ENCODE peak calls at places on chromosomes 1 and 21, in six cellular contexts. H is tibial artery; L is neural progenitor cell; X is BJ; A is CD8-positive, alpha-beta memory T cell; G is testis. F is an unnamed sample.

GRCh38 chr1:70353641-70354331 is 736 bp downstream of the ANKRD13C start:
- DNase-seq in X (no peak), G (peak; percentile 58), H (no peak), L (peak; percentile 38), A (no peak), F (no peak)

GRCh38 chr1:94942171-94943128 is 15.5 kb upstream of the CNN3 start:
- DNase-seq in A (no peak), L (no peak), X (no peak), G (no peak), H (no peak), F (no peak)

GRCh38 chr1:188058801-188059200 is 1230.1 kb downstream of the PLA2G4A start:
- DNase-seq in L (no peak), H (no peak), A (no peak), G (no peak), X (no peak), F (no peak)

GRCh38 chr1:116940809-116941640 is 31.3 kb downstream of the PTGFRN start:
- DNase-seq in G (no peak), L (no peak), H (no peak), X (no peak), A (no peak), F (no peak)

GRCh38 chr1:78427506-78427905 is 63.3 kb upstream of the PTGFR start:
- DNase-seq in X (no peak), G (no peak), A (no peak), L (no peak), H (no peak), F (no peak)

GRCh38 chr1:78092686-78093085 is 46.9 kb downstream of the GIPC2 start:
- DNase-seq in G (no peak), L (no peak), A (no peak), X (no peak), H (no peak), F (no peak)

GRCh38 chr1:29333008-29333407 is 96.7 kb downstream of the PTPRU start:
- DNase-seq in X (no peak), H (no peak), L (no peak), A (no peak), G (no peak), F (no peak)

GRCh38 chr1:97245682-97246081 is 524.1 kb downstream of the PTBP2 start:
- DNase-seq in H (no peak), X (no peak), G (peak; percentile 16), L (no peak), A (no peak), F (no peak)

GRCh38 chr1:180131510-180131909 is 23.2 kb upstream of the QSOX1 start:
- DNase-seq in H (no peak), A (no peak), G (no peak), L (no peak), X (peak; percentile 52), F (no peak)

GRCh38 chr1:227234998-227235405 is 83.3 kb downstream of the CDC42BPA start:
- DNase-seq in A (no peak), H (no peak), L (peak; percentile 38), G (peak; percentile 33), X (peak; percentile 4), F (no peak)

GRCh38 chr1:227318852-227319607 is 738 bp upstream of the CDC42BPA start:
- DNase-seq in L (peak; percentile 81), G (peak; percentile 83), H (peak; percentile 50), X (no peak), A (no peak), F (peak; percentile 44)

GRCh38 chr21:42513151-42513984 is at the start of gene SLC37A1:
- DNase-seq in X (no peak), L (peak; percentile 65), A (peak; percentile 32), G (peak; percentile 39), H (no peak), F (peak; percentile 63)

GRCh38 chr1:198700016-198700392 is 61.2 kb downstream of the PTPRC start:
- DNase-seq in G (no peak), A (no peak), H (no peak), L (no peak), X (no peak), F (no peak)

GRCh38 chr21:42414928-42415769 is 11.4 kb downstream of the UBASH3A start:
- DNase-seq in X (no peak), G (peak; percentile 37), L (no peak), A (peak; percentile 86), H (no peak), F (no peak)

GRCh38 chr1:215932558-215932957 is 365.5 kb downstream of the KCTD3 start:
- DNase-seq in A (no peak), X (no peak), L (no peak), G (no peak), H (no peak), F (no peak)

GRCh38 chr1:221182791-221183533 is 303.7 kb downstream of the HLX start:
- DNase-seq in L (no peak), H (no peak), X (no peak), A (no peak), G (no peak), F (no peak)

GRCh38 chr1:65924471-65924870 is 131.8 kb downstream of the PDE4B start:
- DNase-seq in X (no peak), H (no peak), L (no peak), G (no peak), A (no peak), F (no peak)

GRCh38 chr1:18951818-18952391 is 4.6 kb downstream of the IFFO2 start:
- DNase-seq in G (no peak), X (no peak), A (peak; percentile 80), L (no peak), H (no peak), F (peak; percentile 55)

GRCh38 chr1:156308078-156308477 is 9.0 kb upstream of the VHLL start:
- DNase-seq in H (no peak), L (no peak), A (no peak), X (no peak), G (no peak), F (no peak)

GRCh38 chr1:179187043-179187442 is 42.4 kb downstream of the ABL2 start:
- DNase-seq in A (no peak), X (peak; percentile 66), H (no peak), L (no peak), G (no peak), F (no peak)

GRCh38 chr1:212215910-212216309 is 69.3 kb upstream of the PPP2R5A start:
- DNase-seq in X (no peak), G (no peak), A (no peak), L (no peak), H (no peak), F (no peak)

GRCh38 chr1:36365310-36365895 is 20.3 kb downstream of the STK40 start:
- DNase-seq in X (no peak), G (peak; percentile 75), L (no peak), A (no peak), H (peak; percentile 70), F (peak; percentile 85)

GRCh38 chr1:70409136-70409535 is 1.9 kb upstream of the CTH start:
- DNase-seq in L (no peak), H (no peak), A (no peak), X (no peak), G (no peak), F (no peak)

GRCh38 chr1:228514421-228514820 is 27.2 kb downstream of the RNF187 start:
- DNase-seq in A (no peak), X (no peak), G (no peak), H (no peak), L (no peak), F (no peak)

GRCh38 chr1:228517655-228518054 is 30.5 kb downstream of the RNF187 start:
- DNase-seq in H (no peak), L (no peak), X (no peak), A (no peak), G (no peak), F (no peak)

GRCh38 chr1:228512852-228513243 is 25.7 kb downstream of the RNF187 start:
- DNase-seq in H (no peak), X (no peak), L (no peak), A (no peak), G (peak; percentile 1), F (no peak)

GRCh38 chr1:228513244-228513900 is 26.2 kb downstream of the RNF187 start:
- DNase-seq in G (no peak), A (no peak), L (no peak), H (no peak), X (no peak), F (no peak)

GRCh38 chr1:228515200-228515834 is 28.1 kb downstream of the RNF187 start:
- DNase-seq in G (peak; percentile 38), X (no peak), A (peak; percentile 25), H (no peak), L (peak; percentile 57), F (no peak)
- H3K27me3 ChIP-seq in G (no peaks in the 10 kb centered on the region), X (peaks cover 12% of the 10 kb centered on the region), A (no peaks in the 10 kb centered on the region), H (peaks cover 5% of the 10 kb centered on the region), L (peaks cover 100% of the 10 kb centered on the region), F (no peaks in the 10 kb centered on the region)

DNA sequence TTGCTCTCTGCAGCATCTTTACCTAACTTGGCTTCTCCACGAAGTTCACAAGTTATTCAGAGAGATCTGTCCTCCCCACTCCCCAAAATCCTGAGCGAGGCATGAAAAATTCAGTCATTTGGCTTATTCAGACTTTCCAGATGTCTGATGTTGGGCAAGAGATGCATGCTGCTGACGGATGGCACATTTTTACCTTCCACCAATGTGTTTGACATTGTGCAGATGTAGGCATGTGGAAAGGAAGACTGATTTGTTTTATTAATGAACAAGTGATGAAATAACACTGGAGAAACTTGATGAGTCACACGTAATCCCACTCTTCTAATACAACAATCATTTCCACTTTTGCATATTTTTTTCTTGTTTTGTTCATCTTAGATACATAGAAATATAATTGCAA is 86.7 kb downstream of the C1orf94 start:
- DNase-seq in G (no peak), L (no peak), A (no peak), X (no peak), H (no peak), F (no peak)
- H3K27me3 ChIP-seq in G (no peaks in the 10 kb centered on the region), L (peaks cover 13% of the 10 kb centered on the region), A (no peaks in the 10 kb centered on the region), X (peaks cover 5% of the 10 kb centered on the region), H (peaks cover 24% of the 10 kb centered on the region), F (no peaks in the 10 kb centered on the region)

GRCh38 chr1:184387871-184388670 is 1.2 kb downstream of the C1orf21 start:
- DNase-seq in H (peak; percentile 44), G (peak; percentile 66), X (peak; percentile 32), L (no peak), A (no peak), F (peak; percentile 66)
- H3K27me3 ChIP-seq in H (no peaks in the 10 kb centered on the region), G (no peaks in the 10 kb centered on the region), X (peaks cover 2% of the 10 kb centered on the region), L (no peaks in the 10 kb centered on the region), A (peaks cover 6% of the 10 kb centered on the region), F (no peaks in the 10 kb centered on the region)

GRCh38 chr1:204945565-204945977 is 74.9 kb downstream of the NFASC start:
- DNase-seq in X (no peak), A (no peak), G (no peak), L (no peak), H (no peak), F (no peak)

GRCh38 chr1:204940591-204940990 is 69.9 kb downstream of the NFASC start:
- DNase-seq in X (no peak), A (no peak), L (no peak), H (no peak), G (no peak), F (no peak)

GRCh38 chr1:204941415-204942338 is 71.0 kb downstream of the NFASC start:
- DNase-seq in H (peak; percentile 43), G (peak; percentile 81), A (peak; percentile 8), X (peak; percentile 4), L (peak; percentile 87), F (peak; percentile 83)

GRCh38 chr1:204946640-204947039 is 76.0 kb downstream of the NFASC start:
- DNase-seq in L (no peak), X (no peak), H (no peak), A (no peak), G (no peak), F (no peak)

DNA sequence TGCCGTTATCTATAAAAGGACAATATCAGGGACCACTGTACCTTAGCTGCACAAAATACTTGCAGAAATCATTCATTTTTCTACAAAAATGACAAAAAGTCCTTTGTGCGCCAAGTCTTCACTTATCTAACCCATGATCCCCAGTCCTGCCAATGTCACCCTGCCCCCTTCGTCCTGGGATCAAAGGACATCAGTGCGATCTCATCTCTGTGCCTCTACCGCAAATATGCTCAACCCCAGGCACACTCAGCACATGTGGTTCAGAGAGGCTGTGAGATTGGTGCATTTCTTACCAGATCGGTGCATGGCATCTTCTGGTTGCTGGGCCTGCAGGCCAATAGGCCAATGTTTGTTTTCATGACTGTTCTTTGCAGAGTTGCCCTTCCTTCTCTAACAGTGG is 72.8 kb downstream of the NFASC start:
- DNase-seq in L (no peak), H (no peak), G (no peak), X (no peak), A (no peak), F (no peak)
- H3K27me3 ChIP-seq in L (no peaks in the 10 kb centered on the region), H (no peaks in the 10 kb centered on the region), G (no peaks in the 10 kb centered on the region), X (no peaks in the 10 kb centered on the region), A (no peaks in the 10 kb centered on the region), F (no peaks in the 10 kb centered on the region)